ENCODE peak calls at places on chromosomes 7 and 10, in nine cellular contexts. One of them, this sample, is unnamed.

GRCh38 chr7:55964261-55964801 is at the start of gene NIPSNAP2:
- DNase-seq in tibial nerve: no peak
- DNase-seq in GM04503: no peak
- DNase-seq in occipital lobe: peak
- DNase-seq in mammary epithelial cell: peak
- DNase-seq in Kasumi-1: peak
- DNase-seq in coronary artery: no peak
- DNase-seq in kidney: peak
- DNase-seq in NCI-H1105 treated with DMSO at 0.1 percent for 48 hours: peak
- DNase-seq in this sample: peak

GRCh38 chr7:84232653-84233052 is 38.1 kb upstream of the SEMA3A start:
- DNase-seq in tibial nerve: no peak
- DNase-seq in GM04503: peak
- DNase-seq in occipital lobe: no peak
- DNase-seq in mammary epithelial cell: peak
- DNase-seq in Kasumi-1: no peak
- DNase-seq in coronary artery: no peak
- DNase-seq in kidney: no peak
- DNase-seq in NCI-H1105 treated with DMSO at 0.1 percent for 48 hours: no peak
- DNase-seq in this sample: no peak

GRCh38 chr7:141452911-141453310 is 98.3 kb upstream of the AGK start:
- DNase-seq in tibial nerve: no peak
- DNase-seq in GM04503: no peak
- DNase-seq in occipital lobe: no peak
- DNase-seq in mammary epithelial cell: no peak
- DNase-seq in Kasumi-1: no peak
- DNase-seq in coronary artery: no peak
- DNase-seq in kidney: no peak
- DNase-seq in NCI-H1105 treated with DMSO at 0.1 percent for 48 hours: no peak
- DNase-seq in this sample: no peak

GRCh38 chr10:36094091-36094490 is 452.0 kb upstream of the FZD8 start:
- DNase-seq in tibial nerve: no peak
- DNase-seq in GM04503: no peak
- DNase-seq in occipital lobe: no peak
- DNase-seq in mammary epithelial cell: peak
- DNase-seq in Kasumi-1: no peak
- DNase-seq in coronary artery: no peak
- DNase-seq in kidney: no peak
- DNase-seq in NCI-H1105 treated with DMSO at 0.1 percent for 48 hours: no peak
- DNase-seq in this sample: no peak

GRCh38 chr7:30502470-30503251 is 2.0 kb downstream of the GGCT start:
- DNase-seq in tibial nerve: no peak
- DNase-seq in GM04503: no peak
- DNase-seq in occipital lobe: no peak
- DNase-seq in mammary epithelial cell: peak
- DNase-seq in Kasumi-1: peak
- DNase-seq in coronary artery: no peak
- DNase-seq in kidney: no peak
- DNase-seq in NCI-H1105 treated with DMSO at 0.1 percent for 48 hours: no peak
- DNase-seq in this sample: no peak

GRCh38 chr7:5824297-5824610 is 42.8 kb upstream of the RNF216 start:
- DNase-seq in tibial nerve: no peak
- DNase-seq in GM04503: no peak
- DNase-seq in occipital lobe: no peak
- DNase-seq in mammary epithelial cell: no peak
- DNase-seq in Kasumi-1: no peak
- DNase-seq in coronary artery: no peak
- DNase-seq in kidney: peak
- DNase-seq in NCI-H1105 treated with DMSO at 0.1 percent for 48 hours: no peak
- DNase-seq in this sample: no peak

GRCh38 chr7:48943279-48943990 is 19.1 kb downstream of the CDC14C start:
- DNase-seq in tibial nerve: no peak
- DNase-seq in GM04503: no peak
- DNase-seq in occipital lobe: no peak
- DNase-seq in mammary epithelial cell: no peak
- DNase-seq in Kasumi-1: no peak
- DNase-seq in coronary artery: no peak
- DNase-seq in kidney: no peak
- DNase-seq in NCI-H1105 treated with DMSO at 0.1 percent for 48 hours: no peak
- DNase-seq in this sample: no peak

GRCh38 chr10:100969175-100970075 is at the start of gene SEMA4G:
- DNase-seq in tibial nerve: peak
- DNase-seq in GM04503: no peak
- DNase-seq in occipital lobe: no peak
- DNase-seq in mammary epithelial cell: no peak
- DNase-seq in Kasumi-1: peak
- DNase-seq in coronary artery: no peak
- DNase-seq in kidney: peak
- DNase-seq in NCI-H1105 treated with DMSO at 0.1 percent for 48 hours: peak
- DNase-seq in this sample: peak

GRCh38 chr10:72146559-72147323 is 58.4 kb upstream of the SPOCK2 start:
- DNase-seq in tibial nerve: no peak
- DNase-seq in GM04503: no peak
- DNase-seq in occipital lobe: no peak
- DNase-seq in mammary epithelial cell: no peak
- DNase-seq in Kasumi-1: no peak
- DNase-seq in coronary artery: no peak
- DNase-seq in kidney: no peak
- DNase-seq in NCI-H1105 treated with DMSO at 0.1 percent for 48 hours: no peak
- DNase-seq in this sample: no peak

GRCh38 chr10:112713411-112713810 is 236.6 kb upstream of the TCF7L2 start:
- DNase-seq in tibial nerve: no peak
- DNase-seq in GM04503: no peak
- DNase-seq in occipital lobe: no peak
- DNase-seq in mammary epithelial cell: no peak
- DNase-seq in Kasumi-1: no peak
- DNase-seq in coronary artery: no peak
- DNase-seq in kidney: no peak
- DNase-seq in NCI-H1105 treated with DMSO at 0.1 percent for 48 hours: no peak
- DNase-seq in this sample: no peak

GRCh38 chr7:55538538-55538937 is 33.8 kb downstream of the VOPP1 start:
- DNase-seq in tibial nerve: no peak
- DNase-seq in GM04503: peak
- DNase-seq in occipital lobe: no peak
- DNase-seq in mammary epithelial cell: peak
- DNase-seq in Kasumi-1: no peak
- DNase-seq in coronary artery: no peak
- DNase-seq in kidney: no peak
- DNase-seq in NCI-H1105 treated with DMSO at 0.1 percent for 48 hours: no peak
- DNase-seq in this sample: no peak

GRCh38 chr10:99520804-99521473 is 11.8 kb upstream of the NKX2-3 start:
- DNase-seq in tibial nerve: no peak
- DNase-seq in GM04503: no peak
- DNase-seq in occipital lobe: no peak
- DNase-seq in mammary epithelial cell: no peak
- DNase-seq in Kasumi-1: no peak
- DNase-seq in coronary artery: no peak
- DNase-seq in kidney: no peak
- DNase-seq in NCI-H1105 treated with DMSO at 0.1 percent for 48 hours: no peak
- DNase-seq in this sample: no peak

GRCh38 chr7:92783260-92783911 is 53.0 kb downstream of the CDK6 start:
- DNase-seq in tibial nerve: no peak
- DNase-seq in GM04503: no peak
- DNase-seq in occipital lobe: no peak
- DNase-seq in mammary epithelial cell: no peak
- DNase-seq in Kasumi-1: no peak
- DNase-seq in coronary artery: no peak
- DNase-seq in kidney: no peak
- DNase-seq in NCI-H1105 treated with DMSO at 0.1 percent for 48 hours: no peak
- DNase-seq in this sample: no peak

GRCh38 chr10:62374862-62375710 is 917 bp downstream of the ZNF365 start:
- DNase-seq in tibial nerve: no peak
- DNase-seq in GM04503: no peak
- DNase-seq in occipital lobe: peak
- DNase-seq in mammary epithelial cell: peak
- DNase-seq in Kasumi-1: no peak
- DNase-seq in coronary artery: no peak
- DNase-seq in kidney: no peak
- DNase-seq in NCI-H1105 treated with DMSO at 0.1 percent for 48 hours: no peak
- DNase-seq in this sample: no peak

GRCh38 chr7:108347616-108348015 is 108.6 kb downstream of the NRCAM start:
- DNase-seq in tibial nerve: no peak
- DNase-seq in GM04503: peak
- DNase-seq in occipital lobe: no peak
- DNase-seq in mammary epithelial cell: peak
- DNase-seq in Kasumi-1: peak
- DNase-seq in coronary artery: no peak
- DNase-seq in kidney: no peak
- DNase-seq in NCI-H1105 treated with DMSO at 0.1 percent for 48 hours: no peak
- DNase-seq in this sample: no peak

GRCh38 chr7:69359003-69359555 is 239.2 kb upstream of the AUTS2 start:
- DNase-seq in tibial nerve: no peak
- DNase-seq in GM04503: no peak
- DNase-seq in occipital lobe: no peak
- DNase-seq in mammary epithelial cell: no peak
- DNase-seq in Kasumi-1: no peak
- DNase-seq in coronary artery: no peak
- DNase-seq in kidney: no peak
- DNase-seq in NCI-H1105 treated with DMSO at 0.1 percent for 48 hours: no peak
- DNase-seq in this sample: no peak

GRCh38 chr10:127987467-127988380 is 80.8 kb downstream of the PTPRE start:
- DNase-seq in tibial nerve: no peak
- DNase-seq in GM04503: no peak
- DNase-seq in occipital lobe: no peak
- DNase-seq in mammary epithelial cell: no peak
- DNase-seq in Kasumi-1: no peak
- DNase-seq in coronary artery: no peak
- DNase-seq in kidney: no peak
- DNase-seq in NCI-H1105 treated with DMSO at 0.1 percent for 48 hours: no peak
- DNase-seq in this sample: no peak

GRCh38 chr10:87991946-87992345 is 128.5 kb downstream of the PTEN start:
- DNase-seq in tibial nerve: no peak
- DNase-seq in GM04503: no peak
- DNase-seq in occipital lobe: no peak
- DNase-seq in mammary epithelial cell: no peak
- DNase-seq in Kasumi-1: no peak
- DNase-seq in coronary artery: no peak
- DNase-seq in kidney: no peak
- DNase-seq in NCI-H1105 treated with DMSO at 0.1 percent for 48 hours: no peak
- DNase-seq in this sample: no peak